ENCODE peak calls at places on chromosomes 7 and 10, in four cellular contexts. M, J, H and L are unnamed samples. For H3K27me3, the result is how much of the 10 kb centered on the place peaks cover.

GRCh38 chr10:33114451-33114944 is 156.5 kb upstream of the ITGB1 start:
- DNase-seq in M (no peak), J (peak), H (no peak), L (no peak)

GRCh38 chr7:67588631-67589030 is 592.0 kb downstream of the TYW1 start:
- DNase-seq in M (no peak), J (no peak), H (no peak), L (no peak)

GRCh38 chr7:134996097-134996550 is 9.8 kb downstream of the AGBL3 start:
- DNase-seq in M (no peak), J (peak), H (peak), L (no peak)

GRCh38 chr10:99394256-99394655 is 36.2 kb downstream of the GOT1 start:
- DNase-seq in M (no peak), J (no peak), H (no peak), L (no peak)

GRCh38 chr7:106126170-106126938 is 14.2 kb upstream of the SYPL1 start:
- DNase-seq in M (no peak), J (peak), H (peak), L (no peak)

GRCh38 chr10:97426776-97427570 is 982 bp downstream of the PGAM1 start:
- DNase-seq in M (no peak), J (no peak), H (no peak), L (no peak)

GRCh38 chr7:134364619-134365037 is 47.9 kb upstream of the SLC35B4 start:
- DNase-seq in M (no peak), J (peak), H (no peak), L (no peak)

GRCh38 chr7:131652934-131653333 is 96.5 kb upstream of the PODXL start:
- DNase-seq in M (no peak), J (no peak), H (no peak), L (no peak)

GRCh38 chr10:97805096-97805879 is 33.5 kb upstream of the SFRP5 start:
- DNase-seq in M (no peak), J (no peak), H (no peak), L (no peak)

GRCh38 chr7:149459540-149460433 is 1.1 kb downstream of the ZNF777 start:
- DNase-seq in M (no peak), J (peak), H (no peak), L (no peak)

GRCh38 chr7:108454674-108455523 is 1.3 kb downstream of the NRCAM start:
- DNase-seq in M (no peak), J (peak), H (no peak), L (no peak)

GRCh38 chr10:127926455-127926854 is 19.6 kb downstream of the PTPRE start:
- DNase-seq in M (no peak), J (no peak), H (no peak), L (no peak)

GRCh38 chr10:132742167-132742836 is 43.6 kb downstream of the NKX6-2 start:
- DNase-seq in M (no peak), J (no peak), H (no peak), L (no peak)

GRCh38 chr7:1488016-1488415 is 16.2 kb downstream of the INTS1 start:
- DNase-seq in M (no peak), J (no peak), H (no peak), L (no peak)

GRCh38 chr7:114140561-114140960 is 221.8 kb upstream of the PPP1R3A start:
- DNase-seq in M (no peak), J (no peak), H (no peak), L (no peak)

GRCh38 chr10:61673360-61673759 is 10.6 kb downstream of the CABCOCO1 start:
- DNase-seq in M (no peak), J (no peak), H (no peak), L (no peak)

GRCh38 chr7:83005410-83005809 is 157.3 kb downstream of the PCLO start:
- DNase-seq in M (no peak), J (peak), H (no peak), L (no peak)

GRCh38 chr10:24513155-24513554 is 210.5 kb downstream of the ARHGAP21 start:
- DNase-seq in M (no peak), J (peak), H (no peak), L (no peak)
- TF ChIP-seq CTCF in M (peak), J (peak), H (no peak), L (no peak)

GRCh38 chr10:93065675-93066543 is 5.3 kb downstream of the CYP26C1 start:
- DNase-seq in M (no peak), J (no peak), H (no peak), L (no peak)

GRCh38 chr10:93069245-93069561 is 4.5 kb upstream of the CYP26A1 start:
- DNase-seq in M (no peak), J (no peak), H (no peak), L (no peak)

GRCh38 chr10:93068411-93069244 is 5.1 kb upstream of the CYP26A1 start:
- DNase-seq in M (no peak), J (peak), H (no peak), L (no peak)

GRCh38 chr10:93066544-93066913 is 5.9 kb downstream of the CYP26C1 start:
- DNase-seq in M (no peak), J (no peak), H (no peak), L (no peak)

DNA sequence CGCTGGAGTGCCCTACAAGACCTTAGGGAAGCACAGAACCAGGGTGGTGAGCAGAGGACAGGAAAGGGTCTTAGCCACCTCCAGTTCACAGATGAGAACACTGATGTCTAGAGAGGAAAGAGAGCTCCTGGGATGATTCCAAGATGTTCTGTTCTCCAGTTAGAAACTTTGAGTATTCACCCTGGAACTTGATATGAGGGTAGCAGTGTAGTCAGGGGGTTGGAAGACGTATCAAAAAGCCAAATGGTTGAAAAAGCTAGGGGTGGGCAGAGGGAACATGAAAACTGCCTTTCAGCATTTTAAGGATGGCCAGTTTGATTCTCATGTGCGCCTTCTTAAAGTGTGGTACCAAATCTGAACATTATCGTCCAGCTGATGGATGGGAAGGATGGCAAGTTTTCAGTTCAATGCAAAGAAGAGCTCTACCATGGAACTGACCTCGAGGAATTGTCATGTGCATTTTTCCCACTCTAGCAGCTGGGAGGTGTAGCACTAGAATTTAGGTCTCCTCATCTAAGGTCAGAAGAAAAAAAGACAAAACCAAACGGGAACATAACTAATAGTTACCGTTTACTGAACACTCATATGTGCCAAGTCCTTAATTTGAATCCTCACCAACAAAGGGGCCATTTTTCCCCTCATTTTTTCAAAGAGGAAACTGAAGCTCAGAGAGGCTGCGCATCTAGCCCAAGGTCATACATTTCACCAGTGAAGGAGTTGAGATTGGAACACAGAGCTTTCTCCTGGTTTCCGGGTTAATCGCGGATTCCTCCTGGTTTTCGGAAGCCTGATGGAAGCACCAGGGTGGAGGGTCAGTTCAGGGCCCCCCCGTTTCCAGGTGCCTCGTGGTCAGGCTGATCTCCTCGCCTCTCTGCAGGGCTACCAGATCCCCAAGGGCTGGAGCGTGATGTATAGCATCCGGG is 6.0 kb upstream of the CYP26A1 start:
- DNase-seq in M (no peak), J (no peak), H (no peak), L (no peak)
- H3K27me3 ChIP-seq in M (under half), J (half or more), H (under half), L (under half)

GRCh38 chr7:18350678-18351077 is 144.9 kb upstream of the HDAC9 start:
- DNase-seq in M (no peak), J (no peak), H (no peak), L (no peak)

GRCh38 chr7:18347170-18347569 is 148.4 kb upstream of the HDAC9 start:
- DNase-seq in M (no peak), J (no peak), H (no peak), L (no peak)

GRCh38 chr7:18341756-18342155 is 153.8 kb upstream of the HDAC9 start:
- DNase-seq in M (no peak), J (no peak), H (no peak), L (no peak)

GRCh38 chr7:18343047-18343446 is 152.5 kb upstream of the HDAC9 start:
- DNase-seq in M (no peak), J (no peak), H (no peak), L (no peak)

GRCh38 chr7:18345641-18346234 is 149.8 kb upstream of the HDAC9 start:
- DNase-seq in M (no peak), J (peak), H (no peak), L (no peak)
- TF ChIP-seq CTCF in M (peak), J (peak), H (peak), L (peak)

DNA sequence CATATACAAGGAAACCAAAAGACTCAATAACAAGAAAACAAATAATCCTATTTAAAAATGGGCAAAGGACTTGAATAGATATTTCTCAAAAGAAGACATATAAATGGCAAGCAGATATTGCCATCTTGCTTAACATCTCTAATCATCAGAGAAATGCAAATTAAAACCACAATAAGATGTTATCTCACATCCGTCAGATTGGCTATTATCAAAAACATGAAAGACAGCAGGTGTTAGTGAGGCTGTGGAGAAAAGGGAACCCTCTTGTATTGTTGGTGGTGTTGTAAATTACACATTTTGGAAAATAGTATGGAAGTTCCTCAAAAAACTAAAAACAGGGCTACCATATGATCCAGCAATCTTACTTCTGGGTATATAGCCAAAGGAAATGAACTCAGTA is 25.7 kb downstream of the OPALIN start:
- DNase-seq in M (no peak), J (no peak), H (no peak), L (no peak)
- H3K27me3 ChIP-seq in M (under half), J (under half), H (under half), L (under half)

GRCh38 chr10:110016037-110016436 is 8.3 kb downstream of the ADD3 start:
- DNase-seq in M (no peak), J (no peak), H (no peak), L (no peak)
- TF ChIP-seq CTCF in M (peak), J (peak), H (peak), L (peak)

GRCh38 chr10:104639595-104640338 is 1.3 kb upstream of the SORCS3 start:
- DNase-seq in M (no peak), J (no peak), H (no peak), L (no peak)

GRCh38 chr10:104638861-104639594 is 2.1 kb upstream of the SORCS3 start:
- DNase-seq in M (no peak), J (peak), H (no peak), L (no peak)

GRCh38 chr10:104642001-104642270 is 846 bp downstream of the SORCS3 start:
- DNase-seq in M (no peak), J (no peak), H (no peak), L (no peak)

GRCh38 chr10:104641150-104642000 is at the start of gene SORCS3:
- DNase-seq in M (no peak), J (no peak), H (no peak), L (no peak)

GRCh38 chr10:104640339-104641149 is 546 bp upstream of the SORCS3 start:
- DNase-seq in M (no peak), J (no peak), H (no peak), L (no peak)
- H3K27me3 ChIP-seq in M (under half), J (half or more), H (under half), L (under half)

GRCh38 chr10:43885842-43886241 is 237.2 kb upstream of the ZNF32 start:
- DNase-seq in M (no peak), J (no peak), H (no peak), L (no peak)
- TF ChIP-seq CTCF in M (no peak), J (no peak), H (no peak), L (no peak)

GRCh38 chr10:123637326-123637880 is 28.8 kb upstream of the GPR26 start:
- DNase-seq in M (no peak), J (no peak), H (no peak), L (no peak)

GRCh38 chr10:123635131-123635530 is 31.0 kb upstream of the GPR26 start:
- DNase-seq in M (no peak), J (no peak), H (no peak), L (no peak)

GRCh38 chr10:123634221-123634620 is 31.9 kb upstream of the GPR26 start:
- DNase-seq in M (no peak), J (no peak), H (no peak), L (no peak)

GRCh38 chr10:123636598-123637325 is 29.4 kb upstream of the GPR26 start:
- DNase-seq in M (no peak), J (no peak), H (no peak), L (no peak)

DNA sequence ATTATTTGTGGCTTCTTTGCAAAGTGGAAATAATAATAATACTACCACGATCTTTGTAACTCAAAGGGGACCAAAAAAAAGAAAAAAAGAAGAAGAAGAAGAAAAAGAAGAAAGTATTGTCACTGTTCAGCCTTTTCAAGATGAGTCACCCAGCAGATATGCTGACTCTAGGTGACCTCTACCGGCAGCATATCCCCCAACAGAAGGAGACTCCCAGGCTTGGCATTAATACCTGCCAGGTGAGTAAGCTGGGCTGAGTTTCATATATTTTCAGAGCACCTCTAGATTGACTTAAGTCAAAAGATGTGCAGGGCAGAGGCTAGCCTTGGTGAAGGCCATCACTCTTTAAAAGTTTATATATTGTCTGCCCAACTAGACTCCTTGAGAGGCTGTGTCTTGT is 30.4 kb upstream of the GPR26 start:
- DNase-seq in M (no peak), J (no peak), H (no peak), L (no peak)
- H3K27me3 ChIP-seq in M (under half), J (under half), H (under half), L (under half)